ENCODE peak calls at places on chromosomes 6 and 20, in eight cellular contexts. Z is psoas muscle, U is transverse colon, V is left lung, O is cardiac muscle cell, W is tibial artery, B is HCT116, Q is lung. F is an unnamed sample.

GRCh38 chr6:130000526-130001228 is 17.7 kb upstream of the L3MBTL3 start:
- DNase-seq in Z (no peak), U (no peak), V (no peak), O (no peak), W (no peak), B (no peak), Q (no peak), F (no peak)

GRCh38 chr6:166056637-166057036 is 111.0 kb downstream of the TBXT start:
- DNase-seq in Z (peak), U (no peak), V (no peak), O (peak), W (peak), B (no peak), Q (no peak), F (no peak)

GRCh38 chr6:87737948-87738347 is 35.9 kb upstream of the AKIRIN2 start:
- DNase-seq in Z (no peak), U (no peak), V (no peak), O (no peak), W (no peak), B (no peak), Q (no peak), F (no peak)

GRCh38 chr6:25017486-25017885 is 81.7 kb upstream of the RIPOR2 start:
- DNase-seq in Z (no peak), U (no peak), V (no peak), O (no peak), W (no peak), B (no peak), Q (peak), F (no peak)

GRCh38 chr20:64064145-64064698 is 1.2 kb downstream of the TCEA2 start:
- DNase-seq in Z (no peak), U (no peak), V (no peak), O (peak), W (no peak), B (peak), Q (no peak), F (no peak)

GRCh38 chr6:26660096-26660425 is 515 bp upstream of the ZNF322 start:
- DNase-seq in Z (no peak), U (no peak), V (no peak), O (peak), W (no peak), B (no peak), Q (no peak), F (no peak)

GRCh38 chr6:139112146-139112545 is 22.7 kb upstream of the HECA start:
- DNase-seq in Z (no peak), U (no peak), V (no peak), O (no peak), W (no peak), B (no peak), Q (no peak), F (no peak)

GRCh38 chr6:158742988-158743651 is 76.0 kb downstream of the EZR start:
- DNase-seq in Z (no peak), U (no peak), V (no peak), O (no peak), W (no peak), B (no peak), Q (no peak), F (no peak)

GRCh38 chr6:72421387-72421786 is 200.5 kb upstream of the KCNQ5 start:
- DNase-seq in Z (no peak), U (no peak), V (no peak), O (no peak), W (no peak), B (no peak), Q (no peak), F (no peak)

GRCh38 chr6:6331393-6331792 is 10.9 kb upstream of the F13A1 start:
- DNase-seq in Z (no peak), U (no peak), V (no peak), O (no peak), W (no peak), B (no peak), Q (no peak), F (no peak)

GRCh38 chr6:131937703-131938631 is 13.2 kb downstream of the CCN2 start:
- DNase-seq in Z (no peak), U (no peak), V (no peak), O (peak), W (peak), B (no peak), Q (no peak), F (no peak)

GRCh38 chr6:131015630-131016263 is 47.3 kb downstream of the EPB41L2 start:
- DNase-seq in Z (no peak), U (no peak), V (no peak), O (peak), W (no peak), B (no peak), Q (no peak), F (no peak)

GRCh38 chr6:190596-191395 is 101.5 kb upstream of the DUSP22 start:
- DNase-seq in Z (no peak), U (no peak), V (no peak), O (no peak), W (no peak), B (no peak), Q (no peak), F (no peak)

GRCh38 chr6:21033575-21034026 is 499.3 kb downstream of the CDKAL1 start:
- DNase-seq in Z (peak), U (no peak), V (no peak), O (peak), W (peak), B (no peak), Q (no peak), F (no peak)

GRCh38 chr20:235891-236290 is 8.8 kb downstream of the DEFB129 start:
- DNase-seq in Z (no peak), U (no peak), V (no peak), O (peak), W (no peak), B (no peak), Q (no peak), F (no peak)

GRCh38 chr20:50439539-50440453 is 70.4 kb upstream of the PTPN1 start:
- DNase-seq in Z (no peak), U (no peak), V (no peak), O (no peak), W (no peak), B (peak), Q (no peak), F (no peak)

GRCh38 chr6:135850882-135851281 is 619 bp upstream of the PDE7B start:
- DNase-seq in Z (no peak), U (no peak), V (no peak), O (no peak), W (no peak), B (no peak), Q (no peak), F (no peak)

GRCh38 chr20:43681991-43682410 is 15.1 kb downstream of the MYBL2 start:
- DNase-seq in Z (no peak), U (peak), V (no peak), O (no peak), W (no peak), B (no peak), Q (no peak), F (peak)

GRCh38 chr20:37202267-37202943 is 23.1 kb upstream of the MROH8 start:
- DNase-seq in Z (no peak), U (peak), V (no peak), O (peak), W (peak), B (peak), Q (peak), F (no peak)

GRCh38 chr20:10715035-10715434 is 41.2 kb upstream of the JAG1 start:
- DNase-seq in Z (no peak), U (no peak), V (no peak), O (no peak), W (no peak), B (no peak), Q (no peak), F (no peak)

GRCh38 chr6:39055661-39056060 is 7.1 kb downstream of the GLP1R start:
- DNase-seq in Z (no peak), U (no peak), V (no peak), O (no peak), W (no peak), B (no peak), Q (no peak), F (peak)

GRCh38 chr6:142714956-142715355 is 230.0 kb downstream of the HIVEP2 start:
- DNase-seq in Z (no peak), U (no peak), V (no peak), O (no peak), W (no peak), B (no peak), Q (no peak), F (no peak)

DNA sequence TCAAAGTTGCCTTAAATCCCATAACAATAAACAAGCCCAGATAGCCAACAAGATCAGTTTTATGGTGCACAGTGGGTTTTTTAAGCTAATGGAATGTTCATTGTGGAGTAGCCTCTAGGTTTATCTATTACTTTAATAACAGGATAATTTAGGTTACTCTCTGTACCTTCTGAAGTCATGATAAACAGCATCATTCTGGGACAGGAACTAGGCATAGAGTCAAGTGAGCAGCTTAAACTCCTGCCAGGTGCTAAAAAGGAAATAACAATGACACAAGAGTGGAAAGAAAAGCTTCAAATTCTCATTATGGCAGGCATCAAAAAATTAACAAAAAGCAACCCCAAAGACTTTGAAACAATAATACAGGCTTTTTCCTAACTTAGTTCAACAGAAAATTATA is 228.8 kb downstream of the HACE1 start:
- DNase-seq in Z (no peak), U (no peak), V (no peak), O (no peak), W (no peak), B (no peak), Q (no peak), F (no peak)
- H3K4me3 ChIP-seq in Z (no peak), U (no peak), V (no peak), O (no peak), W (no peak), B (no peak), Q (no peak), F (no peak)

GRCh38 chr6:33749401-33749800 is 2.7 kb upstream of the IP6K3 start:
- DNase-seq in Z (no peak), U (no peak), V (no peak), O (no peak), W (no peak), B (no peak), Q (no peak), F (no peak)
- H3K27ac ChIP-seq in Z (peak), U (no peak), V (no peak), O (no peak), W (no peak), B (no peak), Q (no peak), F (no peak)

GRCh38 chr6:111276335-111276734 is 189.0 kb downstream of the SLC16A10 start:
- DNase-seq in Z (no peak), U (no peak), V (no peak), O (peak), W (no peak), B (no peak), Q (no peak), F (no peak)

GRCh38 chr6:111276736-111277135 is 189.4 kb downstream of the SLC16A10 start:
- DNase-seq in Z (no peak), U (no peak), V (no peak), O (no peak), W (no peak), B (no peak), Q (no peak), F (no peak)

GRCh38 chr6:111278738-111279137 is 191.4 kb downstream of the SLC16A10 start:
- DNase-seq in Z (no peak), U (no peak), V (no peak), O (no peak), W (no peak), B (no peak), Q (no peak), F (no peak)

GRCh38 chr6:111280445-111280844 is 193.1 kb downstream of the SLC16A10 start:
- DNase-seq in Z (no peak), U (no peak), V (no peak), O (no peak), W (no peak), B (no peak), Q (no peak), F (no peak)

DNA sequence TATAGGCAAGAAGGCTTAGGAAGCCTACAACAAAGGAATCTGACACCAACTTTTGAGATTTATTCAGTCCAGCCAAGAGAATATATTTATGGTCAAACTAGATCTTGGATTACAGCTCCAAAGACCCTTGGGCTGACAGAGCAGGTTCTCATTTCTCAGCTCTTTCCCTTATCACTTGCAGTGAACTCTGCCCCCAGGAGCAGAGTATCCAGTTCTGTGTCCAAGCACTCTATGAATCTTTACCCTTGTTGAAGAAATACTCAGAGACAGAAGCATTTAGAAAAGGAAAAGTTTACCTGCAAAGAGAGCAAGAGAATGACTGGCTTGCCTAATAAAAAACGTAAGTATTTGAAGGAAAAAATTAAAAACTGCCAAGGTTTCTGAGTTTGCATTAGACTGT is 190.5 kb downstream of the SLC16A10 start:
- DNase-seq in Z (no peak), U (no peak), V (no peak), O (no peak), W (no peak), B (no peak), Q (no peak), F (no peak)
- TF ChIP-seq CTCF in Z (no peak), U (no peak), V (no peak), O (no peak), W (no peak), B (no peak), Q (no peak), F (no peak)

GRCh38 chr6:4399656-4400055 is 264.3 kb upstream of the ECI2 start:
- DNase-seq in Z (no peak), U (no peak), V (no peak), O (no peak), W (no peak), B (no peak), Q (no peak), F (no peak)

GRCh38 chr6:4403023-4403752 is 267.8 kb upstream of the ECI2 start:
- DNase-seq in Z (no peak), U (no peak), V (no peak), O (no peak), W (no peak), B (no peak), Q (no peak), F (no peak)

GRCh38 chr6:4403828-4404227 is 268.5 kb upstream of the ECI2 start:
- DNase-seq in Z (no peak), U (no peak), V (no peak), O (no peak), W (peak), B (no peak), Q (no peak), F (no peak)

GRCh38 chr6:4402477-4402976 is 267.2 kb upstream of the ECI2 start:
- DNase-seq in Z (peak), U (no peak), V (no peak), O (peak), W (peak), B (no peak), Q (no peak), F (no peak)

GRCh38 chr6:4401408-4402367 is 266.3 kb upstream of the ECI2 start:
- DNase-seq in Z (peak), U (no peak), V (no peak), O (peak), W (no peak), B (no peak), Q (no peak), F (no peak)
- H3K4me3 ChIP-seq in Z (peak), U (no peak), V (no peak), O (no peak), W (no peak), B (no peak), Q (no peak), F (no peak)

GRCh38 chr6:113998811-113999210 is 27.9 kb upstream of the HDAC2 start:
- DNase-seq in Z (no peak), U (no peak), V (no peak), O (no peak), W (no peak), B (no peak), Q (no peak), F (no peak)

GRCh38 chr6:113995632-113996031 is 24.7 kb upstream of the HDAC2 start:
- DNase-seq in Z (peak), U (peak), V (no peak), O (peak), W (no peak), B (peak), Q (peak), F (no peak)

GRCh38 chr6:113999284-113999683 is 28.3 kb upstream of the HDAC2 start:
- DNase-seq in Z (no peak), U (no peak), V (no peak), O (no peak), W (no peak), B (no peak), Q (no peak), F (no peak)

GRCh38 chr6:113997106-113997505 is 26.2 kb upstream of the HDAC2 start:
- DNase-seq in Z (no peak), U (no peak), V (no peak), O (peak), W (no peak), B (peak), Q (no peak), F (no peak)

GRCh38 chr6:113994934-113995342 is 24.0 kb upstream of the HDAC2 start:
- DNase-seq in Z (no peak), U (peak), V (no peak), O (peak), W (no peak), B (peak), Q (no peak), F (no peak)
- H3K27ac ChIP-seq in Z (peak), U (peak), V (no peak), O (peak), W (peak), B (peak), Q (no peak), F (no peak)

DNA sequence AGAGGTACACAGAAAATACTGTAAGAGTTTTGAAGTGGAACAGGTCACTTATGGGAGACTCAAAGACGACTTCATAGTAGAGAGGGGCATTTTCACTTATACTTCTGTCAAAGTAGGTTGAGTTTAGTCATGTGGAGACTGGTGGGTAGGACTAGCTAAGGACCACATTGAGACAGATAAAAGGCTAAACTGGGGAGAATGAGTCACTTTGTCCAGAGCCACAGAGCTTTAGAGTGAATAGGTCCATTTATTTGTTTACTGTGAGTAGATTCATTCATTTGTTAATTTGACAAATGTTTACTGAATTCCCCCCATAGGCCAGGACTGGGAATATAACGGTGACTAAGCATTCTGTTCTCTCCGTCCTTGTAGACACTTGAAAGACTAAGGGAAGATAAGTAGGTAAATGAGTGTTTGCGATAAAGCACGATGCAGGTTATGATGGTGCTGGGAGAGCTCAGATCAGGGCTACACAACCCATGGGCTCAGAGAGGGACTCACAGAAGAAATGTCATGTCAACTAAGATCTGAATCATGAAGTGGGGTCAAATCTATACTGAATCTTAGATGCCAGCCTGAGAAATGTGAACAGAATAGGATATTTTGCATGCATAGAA is 699.6 kb upstream of the ID4 start:
- DNase-seq in Z (no peak), U (no peak), V (no peak), O (no peak), W (no peak), B (no peak), Q (no peak), F (no peak)
- TF ChIP-seq CTCF in Z (no peak), U (no peak), V (no peak), O (no peak), W (no peak), B (no peak), Q (no peak), F (no peak)

GRCh38 chr6:93779086-93779858 is 359.9 kb upstream of the EPHA7 start:
- DNase-seq in Z (no peak), U (no peak), V (no peak), O (peak), W (no peak), B (no peak), Q (no peak), F (no peak)
- H3K4me3 ChIP-seq in Z (no peak), U (no peak), V (no peak), O (no peak), W (no peak), B (no peak), Q (no peak), F (no peak)

DNA sequence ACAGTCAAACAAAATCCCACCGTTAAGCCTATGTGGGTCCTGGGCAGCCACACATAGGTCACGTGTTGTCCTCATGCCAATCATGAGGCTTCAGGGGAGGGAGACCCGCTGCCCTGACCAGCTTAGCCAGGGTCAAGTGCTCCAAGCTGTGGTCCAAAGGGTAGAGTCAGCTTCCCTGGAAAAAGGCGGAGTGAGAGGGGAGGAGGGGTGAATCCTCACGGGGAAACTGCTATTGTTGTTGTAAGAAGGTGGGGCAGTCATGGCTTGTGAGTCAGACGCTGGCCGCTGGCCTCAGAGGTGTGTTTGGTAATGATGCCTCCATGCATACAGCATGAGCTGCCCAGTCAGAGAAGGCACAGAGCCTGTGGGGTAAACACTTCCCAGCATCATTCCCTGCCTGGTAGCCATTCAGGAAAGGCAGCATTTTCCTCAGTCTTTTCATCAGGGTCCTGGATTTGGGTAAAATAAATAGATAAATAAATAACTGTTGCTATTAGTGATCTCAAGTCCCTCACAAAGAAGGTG is 8.7 kb downstream of the CST3 start:
- DNase-seq in Z (peak), U (peak), V (peak), O (peak), W (peak), B (peak), Q (no peak), F (no peak)
- H3K27ac ChIP-seq in Z (peak), U (peak), V (no peak), O (no peak), W (no peak), B (peak), Q (no peak), F (peak)

GRCh38 chr6:169912266-169913095 is 161.1 kb downstream of the ERMARD start:
- DNase-seq in Z (no peak), U (no peak), V (no peak), O (peak), W (no peak), B (no peak), Q (no peak), F (no peak)
- TF ChIP-seq CTCF in Z (no peak), U (no peak), V (no peak), O (no peak), W (no peak), B (no peak), Q (no peak), F (no peak)

DNA sequence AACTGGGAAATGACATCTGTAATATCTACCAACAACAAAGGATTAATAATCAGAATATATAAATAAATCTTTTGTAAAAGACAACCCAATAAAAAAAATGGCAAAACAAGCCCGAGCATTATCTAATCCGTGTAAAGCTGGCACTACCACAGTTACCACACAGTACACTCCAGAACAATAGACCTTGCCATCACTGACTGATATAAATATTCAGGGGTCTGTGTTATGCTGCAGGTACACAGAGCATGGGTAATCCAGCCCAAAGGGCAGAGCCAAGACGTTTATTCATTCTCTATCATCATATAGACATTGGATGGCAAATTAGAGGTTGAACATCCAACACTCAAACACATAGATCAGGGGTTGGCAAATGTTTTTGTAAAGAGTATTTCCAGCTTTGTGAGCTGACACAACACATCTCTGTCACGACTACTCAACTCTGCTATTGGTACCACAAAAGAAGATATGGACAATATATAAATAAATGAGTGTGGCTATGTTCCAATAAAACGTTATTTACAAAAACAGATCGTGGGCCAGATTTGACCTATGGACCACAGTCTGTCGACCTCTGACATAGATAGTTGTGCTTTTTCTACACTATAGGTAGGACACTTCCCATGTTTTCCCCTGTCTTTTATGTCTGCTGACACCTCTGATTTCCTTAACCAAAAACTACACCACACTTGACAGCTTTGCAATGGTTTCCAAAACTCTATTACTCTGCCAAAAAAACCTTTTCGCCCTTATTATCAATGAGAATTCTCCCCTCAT is 4.5 kb downstream of the NCOA6 start:
- DNase-seq in Z (no peak), U (no peak), V (no peak), O (no peak), W (no peak), B (no peak), Q (no peak), F (no peak)
- H3K4me3 ChIP-seq in Z (no peak), U (no peak), V (no peak), O (no peak), W (no peak), B (no peak), Q (no peak), F (no peak)

F was measured in spleen.